ENCODE peak calls at places on chromosomes 4 and X, in four cellular contexts. One of them, this sample, is unnamed.
A peak's percentile ranks its signal among the peaks of the same experiment; 100 is the strongest.

GRCh38 chrX:150361070-150361776 is 1.9 kb upstream of the MAMLD1 start:
- DNase-seq in non-pigmented ciliary epithelial cell: no peak
- DNase-seq in fibroblast of gingiva: no peak
- DNase-seq in endodermal cell: peak; percentile 77
- DNase-seq in this sample: peak; percentile 7

GRCh38 chr4:103026868-103027267 is 7.4 kb upstream of the SLC9B1 start:
- DNase-seq in non-pigmented ciliary epithelial cell: no peak
- DNase-seq in fibroblast of gingiva: no peak
- DNase-seq in endodermal cell: no peak
- DNase-seq in this sample: no peak

GRCh38 chr4:171629182-171629581 is 184.0 kb upstream of the GALNTL6 start:
- DNase-seq in non-pigmented ciliary epithelial cell: no peak
- DNase-seq in fibroblast of gingiva: no peak
- DNase-seq in endodermal cell: no peak
- DNase-seq in this sample: no peak

GRCh38 chr4:3168029-3168428 is 80.9 kb upstream of the MSANTD1 start:
- DNase-seq in non-pigmented ciliary epithelial cell: peak; percentile 15
- DNase-seq in fibroblast of gingiva: peak; percentile 21
- DNase-seq in endodermal cell: peak; percentile 79
- DNase-seq in this sample: no peak

GRCh38 chr4:84753318-84753972 is 170.5 kb downstream of the CDS1 start:
- DNase-seq in non-pigmented ciliary epithelial cell: no peak
- DNase-seq in fibroblast of gingiva: no peak
- DNase-seq in endodermal cell: no peak
- DNase-seq in this sample: no peak

GRCh38 chrX:107673933-107674479 is 45.7 kb downstream of the PRPS1 start:
- DNase-seq in non-pigmented ciliary epithelial cell: no peak
- DNase-seq in fibroblast of gingiva: peak; percentile 95
- DNase-seq in endodermal cell: peak; percentile 72
- DNase-seq in this sample: no peak

GRCh38 chrX:129540068-129540653 is at the start of gene OCRL:
- DNase-seq in non-pigmented ciliary epithelial cell: no peak
- DNase-seq in fibroblast of gingiva: peak; percentile 49
- DNase-seq in endodermal cell: peak; percentile 89
- DNase-seq in this sample: peak; percentile 70

GRCh38 chrX:57074458-57074857 is 46.9 kb downstream of the SPIN2B start:
- DNase-seq in non-pigmented ciliary epithelial cell: no peak
- DNase-seq in fibroblast of gingiva: no peak
- DNase-seq in endodermal cell: no peak
- DNase-seq in this sample: no peak

GRCh38 chr4:183256756-183257385 is 63.2 kb downstream of the CLDN22 start:
- DNase-seq in non-pigmented ciliary epithelial cell: no peak
- DNase-seq in fibroblast of gingiva: peak; percentile 44
- DNase-seq in endodermal cell: peak; percentile 86
- DNase-seq in this sample: peak; percentile 55

GRCh38 chr4:102037566-102037965 is 247.0 kb downstream of the BANK1 start:
- DNase-seq in non-pigmented ciliary epithelial cell: no peak
- DNase-seq in fibroblast of gingiva: no peak
- DNase-seq in endodermal cell: no peak
- DNase-seq in this sample: peak; percentile 21

GRCh38 chrX:356385-357034 is 30.2 kb downstream of the PPP2R3B start:
- DNase-seq in non-pigmented ciliary epithelial cell: peak; percentile 79
- DNase-seq in fibroblast of gingiva: no peak
- DNase-seq in endodermal cell: no peak
- DNase-seq in this sample: no peak

GRCh38 chr4:72558655-72559054 is 10.4 kb downstream of the ADAMTS3 start:
- DNase-seq in non-pigmented ciliary epithelial cell: no peak
- DNase-seq in fibroblast of gingiva: no peak
- DNase-seq in endodermal cell: no peak
- DNase-seq in this sample: no peak

GRCh38 chr4:24274401-24275035 is 309.8 kb downstream of the DHX15 start:
- DNase-seq in non-pigmented ciliary epithelial cell: no peak
- DNase-seq in fibroblast of gingiva: peak; percentile 77
- DNase-seq in endodermal cell: peak; percentile 18
- DNase-seq in this sample: no peak

GRCh38 chr4:83905952-83906351 is 370.0 kb downstream of the GPAT3 start:
- DNase-seq in non-pigmented ciliary epithelial cell: no peak
- DNase-seq in fibroblast of gingiva: no peak
- DNase-seq in endodermal cell: peak; percentile 76
- DNase-seq in this sample: peak; percentile 8

GRCh38 chrX:111555559-111555958 is 44.1 kb downstream of the SERTM2 start:
- DNase-seq in non-pigmented ciliary epithelial cell: no peak
- DNase-seq in fibroblast of gingiva: no peak
- DNase-seq in endodermal cell: peak; percentile 55
- DNase-seq in this sample: no peak

GRCh38 chr4:38162240-38162784 is 202.1 kb downstream of the PTTG2 start:
- DNase-seq in non-pigmented ciliary epithelial cell: no peak
- DNase-seq in fibroblast of gingiva: peak; percentile 71
- DNase-seq in endodermal cell: no peak
- DNase-seq in this sample: no peak

GRCh38 chrX:67545772-67546495 is 2.1 kb downstream of the AR start:
- DNase-seq in non-pigmented ciliary epithelial cell: no peak
- DNase-seq in fibroblast of gingiva: peak; percentile 13
- DNase-seq in endodermal cell: peak; percentile 64
- DNase-seq in this sample: no peak

GRCh38 chr4:83356899-83357661 is 22.4 kb upstream of the HPSE start:
- DNase-seq in non-pigmented ciliary epithelial cell: peak; percentile 89
- DNase-seq in fibroblast of gingiva: peak; percentile 89
- DNase-seq in endodermal cell: no peak
- DNase-seq in this sample: no peak

GRCh38 chrX:40418413-40419195 is 162.2 kb upstream of the ATP6AP2 start:
- DNase-seq in non-pigmented ciliary epithelial cell: no peak
- DNase-seq in fibroblast of gingiva: no peak
- DNase-seq in endodermal cell: no peak
- DNase-seq in this sample: no peak

GRCh38 chr4:114615435-114615834 is 16.8 kb downstream of the UGT8 start:
- DNase-seq in non-pigmented ciliary epithelial cell: no peak
- DNase-seq in fibroblast of gingiva: no peak
- DNase-seq in endodermal cell: no peak
- DNase-seq in this sample: no peak

GRCh38 chrX:37434362-37434761 is 85.2 kb downstream of the PRRG1 start:
- DNase-seq in non-pigmented ciliary epithelial cell: no peak
- DNase-seq in fibroblast of gingiva: no peak
- DNase-seq in endodermal cell: no peak
- DNase-seq in this sample: no peak

GRCh38 chrX:3449287-3449686 is 102.8 kb upstream of the MXRA5 start:
- DNase-seq in non-pigmented ciliary epithelial cell: no peak
- DNase-seq in fibroblast of gingiva: peak; percentile 71
- DNase-seq in endodermal cell: no peak
- DNase-seq in this sample: no peak

GRCh38 chr4:15318621-15319348 is 109.0 kb upstream of the C1QTNF7 start:
- DNase-seq in non-pigmented ciliary epithelial cell: no peak
- DNase-seq in fibroblast of gingiva: peak; percentile 69
- DNase-seq in endodermal cell: no peak
- DNase-seq in this sample: no peak

GRCh38 chr4:156929706-156930105 is 41.9 kb downstream of the PDGFC start:
- DNase-seq in non-pigmented ciliary epithelial cell: no peak
- DNase-seq in fibroblast of gingiva: no peak
- DNase-seq in endodermal cell: no peak
- DNase-seq in this sample: no peak

GRCh38 chr4:151540728-151541437 is 131.9 kb downstream of the FHIP1A start:
- DNase-seq in non-pigmented ciliary epithelial cell: peak; percentile 95
- DNase-seq in fibroblast of gingiva: peak; percentile 54
- DNase-seq in endodermal cell: no peak
- DNase-seq in this sample: no peak

GRCh38 chrX:38175140-38175539 is 45.5 kb downstream of the SRPX start:
- DNase-seq in non-pigmented ciliary epithelial cell: no peak
- DNase-seq in fibroblast of gingiva: no peak
- DNase-seq in endodermal cell: peak; percentile 75
- DNase-seq in this sample: peak; percentile 9

GRCh38 chrX:41352329-41352801 is 18.4 kb downstream of the DDX3X start:
- DNase-seq in non-pigmented ciliary epithelial cell: no peak
- DNase-seq in fibroblast of gingiva: no peak
- DNase-seq in endodermal cell: peak; percentile 45
- DNase-seq in this sample: no peak

This sample was measured in G401.